ENCODE peak calls at places on chromosomes 3 and 15, in nine cellular contexts. One of them, this sample, is unnamed.

GRCh38 chr3:36893137-36893557 is 51.7 kb downstream of the TRANK1 start:
- DNase-seq in GM06990: no peak
- DNase-seq in nephron progenitor cell: no peak
- DNase-seq in suprapubic skin: no peak
- DNase-seq in endothelial cell: no peak
- DNase-seq in AG10803: peak
- DNase-seq in body of pancreas: no peak
- DNase-seq in uterus: no peak
- DNase-seq in prostate gland: no peak
- DNase-seq in this sample: no peak

GRCh38 chr15:31325432-31325975 is 1.1 kb upstream of the KLF13 start:
- DNase-seq in body of pancreas: peak
- DNase-seq in prostate gland: peak
- DNase-seq in GM06990: peak
- DNase-seq in AG10803: no peak
- DNase-seq in suprapubic skin: no peak
- DNase-seq in nephron progenitor cell: peak
- DNase-seq in uterus: peak
- DNase-seq in endothelial cell: peak
- DNase-seq in this sample: peak

GRCh38 chr3:16723994-16724393 is 118.8 kb upstream of the DAZL start:
- DNase-seq in body of pancreas: no peak
- DNase-seq in AG10803: peak
- DNase-seq in prostate gland: no peak
- DNase-seq in nephron progenitor cell: no peak
- DNase-seq in endothelial cell: peak
- DNase-seq in suprapubic skin: no peak
- DNase-seq in uterus: no peak
- DNase-seq in GM06990: no peak
- DNase-seq in this sample: no peak

GRCh38 chr3:42394579-42395288 is 15.7 kb downstream of the LYZL4 start:
- DNase-seq in endothelial cell: no peak
- DNase-seq in GM06990: no peak
- DNase-seq in prostate gland: no peak
- DNase-seq in AG10803: no peak
- DNase-seq in nephron progenitor cell: no peak
- DNase-seq in suprapubic skin: no peak
- DNase-seq in body of pancreas: no peak
- DNase-seq in uterus: no peak
- DNase-seq in this sample: no peak

GRCh38 chr3:58994746-58995330 is 55.0 kb downstream of the CFAP20DC start:
- DNase-seq in uterus: no peak
- DNase-seq in GM06990: no peak
- DNase-seq in body of pancreas: peak
- DNase-seq in AG10803: peak
- DNase-seq in suprapubic skin: no peak
- DNase-seq in nephron progenitor cell: peak
- DNase-seq in endothelial cell: peak
- DNase-seq in prostate gland: peak
- DNase-seq in this sample: no peak

GRCh38 chr3:190076601-190077444 is 43.9 kb downstream of the P3H2 start:
- DNase-seq in body of pancreas: peak
- DNase-seq in AG10803: peak
- DNase-seq in uterus: peak
- DNase-seq in endothelial cell: no peak
- DNase-seq in GM06990: no peak
- DNase-seq in prostate gland: peak
- DNase-seq in suprapubic skin: no peak
- DNase-seq in nephron progenitor cell: peak
- DNase-seq in this sample: no peak

GRCh38 chr3:64108281-64108680 is 85.0 kb upstream of the PSMD6 start:
- DNase-seq in endothelial cell: no peak
- DNase-seq in prostate gland: no peak
- DNase-seq in GM06990: no peak
- DNase-seq in AG10803: no peak
- DNase-seq in nephron progenitor cell: no peak
- DNase-seq in suprapubic skin: no peak
- DNase-seq in body of pancreas: no peak
- DNase-seq in uterus: no peak
- DNase-seq in this sample: no peak

GRCh38 chr3:123642182-123642956 is 57.5 kb upstream of the HACD2 start:
- DNase-seq in prostate gland: peak
- DNase-seq in uterus: peak
- DNase-seq in endothelial cell: peak
- DNase-seq in AG10803: peak
- DNase-seq in body of pancreas: peak
- DNase-seq in suprapubic skin: no peak
- DNase-seq in GM06990: peak
- DNase-seq in nephron progenitor cell: peak
- DNase-seq in this sample: peak

GRCh38 chr3:46925585-46925934 is 48.0 kb downstream of the PTH1R start:
- DNase-seq in body of pancreas: no peak
- DNase-seq in nephron progenitor cell: no peak
- DNase-seq in prostate gland: no peak
- DNase-seq in suprapubic skin: no peak
- DNase-seq in AG10803: no peak
- DNase-seq in endothelial cell: no peak
- DNase-seq in GM06990: no peak
- DNase-seq in uterus: no peak
- DNase-seq in this sample: no peak

GRCh38 chr15:28919201-28919627 is 33.4 kb downstream of the APBA2 start:
- DNase-seq in GM06990: no peak
- DNase-seq in endothelial cell: no peak
- DNase-seq in AG10803: no peak
- DNase-seq in suprapubic skin: peak
- DNase-seq in prostate gland: no peak
- DNase-seq in body of pancreas: no peak
- DNase-seq in nephron progenitor cell: no peak
- DNase-seq in uterus: no peak
- DNase-seq in this sample: no peak

GRCh38 chr3:183634707-183635106 is 716 bp upstream of the KLHL24 start:
- DNase-seq in body of pancreas: no peak
- DNase-seq in nephron progenitor cell: no peak
- DNase-seq in prostate gland: no peak
- DNase-seq in endothelial cell: no peak
- DNase-seq in suprapubic skin: no peak
- DNase-seq in GM06990: no peak
- DNase-seq in uterus: peak
- DNase-seq in AG10803: no peak
- DNase-seq in this sample: no peak

GRCh38 chr3:129650256-129650872 is 43.9 kb upstream of the PLXND1 start:
- DNase-seq in suprapubic skin: no peak
- DNase-seq in AG10803: peak
- DNase-seq in endothelial cell: peak
- DNase-seq in body of pancreas: peak
- DNase-seq in GM06990: no peak
- DNase-seq in prostate gland: peak
- DNase-seq in nephron progenitor cell: peak
- DNase-seq in uterus: peak
- DNase-seq in this sample: no peak

GRCh38 chr15:26842391-26842790 is 24.5 kb upstream of the GABRA5 start:
- DNase-seq in body of pancreas: no peak
- DNase-seq in GM06990: no peak
- DNase-seq in uterus: no peak
- DNase-seq in prostate gland: no peak
- DNase-seq in nephron progenitor cell: no peak
- DNase-seq in endothelial cell: no peak
- DNase-seq in suprapubic skin: no peak
- DNase-seq in AG10803: no peak
- DNase-seq in this sample: no peak

GRCh38 chr3:171699611-171700010 is 110.7 kb downstream of the PLD1 start:
- DNase-seq in body of pancreas: no peak
- DNase-seq in AG10803: peak
- DNase-seq in prostate gland: no peak
- DNase-seq in GM06990: no peak
- DNase-seq in endothelial cell: no peak
- DNase-seq in nephron progenitor cell: no peak
- DNase-seq in uterus: no peak
- DNase-seq in suprapubic skin: no peak
- DNase-seq in this sample: no peak

GRCh38 chr3:181210275-181210674 is 220.7 kb upstream of the DNAJC19 start:
- DNase-seq in body of pancreas: no peak
- DNase-seq in endothelial cell: no peak
- DNase-seq in prostate gland: no peak
- DNase-seq in suprapubic skin: no peak
- DNase-seq in AG10803: peak
- DNase-seq in GM06990: no peak
- DNase-seq in nephron progenitor cell: no peak
- DNase-seq in uterus: no peak
- DNase-seq in this sample: no peak

GRCh38 chr15:101025896-101026631 is 106.9 kb downstream of the LRRK1 start:
- DNase-seq in endothelial cell: no peak
- DNase-seq in nephron progenitor cell: no peak
- DNase-seq in suprapubic skin: peak
- DNase-seq in uterus: peak
- DNase-seq in prostate gland: no peak
- DNase-seq in GM06990: no peak
- DNase-seq in AG10803: no peak
- DNase-seq in body of pancreas: no peak
- DNase-seq in this sample: peak
- TF ChIP-seq CTCF in endothelial cell: no peak
- TF ChIP-seq CTCF in nephron progenitor cell: no peak
- TF ChIP-seq CTCF in suprapubic skin: no peak
- TF ChIP-seq CTCF in uterus: no peak
- TF ChIP-seq CTCF in prostate gland: no peak
- TF ChIP-seq CTCF in GM06990: no peak
- TF ChIP-seq CTCF in AG10803: no peak
- TF ChIP-seq CTCF in body of pancreas: no peak
- TF ChIP-seq CTCF in this sample: no peak

DNA sequence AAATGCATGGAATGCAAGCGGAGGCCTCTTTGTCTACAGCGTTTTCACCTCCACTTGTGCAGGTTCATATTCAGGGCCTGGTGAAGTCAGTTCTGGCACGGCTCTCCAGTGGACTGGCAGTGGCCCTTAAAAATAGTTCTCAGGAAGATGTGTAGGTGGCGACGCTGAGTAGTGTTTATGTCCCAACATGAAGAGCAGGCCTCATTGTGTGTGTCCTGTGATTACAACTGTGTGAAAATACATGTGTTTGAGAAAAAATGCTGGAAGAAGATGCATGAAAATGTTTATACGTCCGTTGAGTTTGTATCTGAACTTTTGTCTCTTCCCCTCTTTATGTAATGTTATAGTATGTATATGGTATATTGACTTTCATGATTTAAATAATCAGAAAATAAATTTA is 7.2 kb downstream of the LIPC start:
- DNase-seq in suprapubic skin: no peak
- DNase-seq in nephron progenitor cell: peak
- DNase-seq in uterus: no peak
- DNase-seq in endothelial cell: peak
- DNase-seq in body of pancreas: peak
- DNase-seq in prostate gland: no peak
- DNase-seq in AG10803: peak
- DNase-seq in GM06990: no peak
- DNase-seq in this sample: no peak
- TF ChIP-seq CTCF in suprapubic skin: no peak
- TF ChIP-seq CTCF in nephron progenitor cell: no peak
- TF ChIP-seq CTCF in uterus: peak
- TF ChIP-seq CTCF in endothelial cell: no peak
- TF ChIP-seq CTCF in body of pancreas: no peak
- TF ChIP-seq CTCF in prostate gland: no peak
- TF ChIP-seq CTCF in AG10803: peak
- TF ChIP-seq CTCF in GM06990: peak
- TF ChIP-seq CTCF in this sample: no peak

DNA sequence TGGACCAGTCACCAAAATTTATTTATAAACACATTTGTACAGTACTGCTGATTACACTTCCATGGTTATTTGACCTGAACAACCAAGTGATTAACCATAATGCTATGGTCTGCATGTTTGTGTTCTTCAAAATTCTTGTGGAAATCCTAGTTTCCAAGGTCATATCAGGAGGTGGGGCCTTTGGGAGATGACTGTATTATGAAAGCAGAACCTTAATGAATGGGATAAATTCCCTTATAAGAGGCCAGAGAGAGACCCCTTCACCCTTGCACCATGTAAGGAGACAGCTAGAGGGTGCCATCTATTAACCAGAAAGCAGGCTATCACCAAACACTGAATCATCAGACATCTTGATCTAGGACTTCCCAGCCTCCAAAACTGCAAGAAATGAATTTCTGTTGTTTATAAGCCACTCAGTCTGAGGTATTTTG is 1.9 kb downstream of the SCAPER start:
- DNase-seq in endothelial cell: no peak
- DNase-seq in nephron progenitor cell: no peak
- DNase-seq in prostate gland: no peak
- DNase-seq in body of pancreas: no peak
- DNase-seq in suprapubic skin: no peak
- DNase-seq in uterus: no peak
- DNase-seq in AG10803: peak
- DNase-seq in GM06990: no peak
- DNase-seq in this sample: no peak
- TF ChIP-seq CTCF in endothelial cell: no peak
- TF ChIP-seq CTCF in nephron progenitor cell: no peak
- TF ChIP-seq CTCF in prostate gland: peak
- TF ChIP-seq CTCF in body of pancreas: no peak
- TF ChIP-seq CTCF in suprapubic skin: no peak
- TF ChIP-seq CTCF in uterus: no peak
- TF ChIP-seq CTCF in AG10803: peak
- TF ChIP-seq CTCF in GM06990: peak
- TF ChIP-seq CTCF in this sample: no peak

GRCh38 chr3:71928215-71928614 is 143.3 kb upstream of the PROK2 start:
- DNase-seq in uterus: no peak
- DNase-seq in AG10803: no peak
- DNase-seq in suprapubic skin: no peak
- DNase-seq in endothelial cell: no peak
- DNase-seq in GM06990: no peak
- DNase-seq in body of pancreas: no peak
- DNase-seq in prostate gland: no peak
- DNase-seq in nephron progenitor cell: no peak
- DNase-seq in this sample: no peak

GRCh38 chr3:71924721-71925120 is 139.8 kb upstream of the PROK2 start:
- DNase-seq in prostate gland: no peak
- DNase-seq in body of pancreas: no peak
- DNase-seq in GM06990: no peak
- DNase-seq in endothelial cell: no peak
- DNase-seq in nephron progenitor cell: no peak
- DNase-seq in AG10803: no peak
- DNase-seq in uterus: no peak
- DNase-seq in suprapubic skin: no peak
- DNase-seq in this sample: no peak

GRCh38 chr3:71926690-71927089 is 141.7 kb upstream of the PROK2 start:
- DNase-seq in endothelial cell: no peak
- DNase-seq in body of pancreas: no peak
- DNase-seq in nephron progenitor cell: no peak
- DNase-seq in suprapubic skin: no peak
- DNase-seq in AG10803: no peak
- DNase-seq in GM06990: no peak
- DNase-seq in uterus: no peak
- DNase-seq in prostate gland: no peak
- DNase-seq in this sample: no peak

GRCh38 chr3:71927505-71928066 is 142.6 kb upstream of the PROK2 start:
- DNase-seq in body of pancreas: no peak
- DNase-seq in endothelial cell: no peak
- DNase-seq in prostate gland: no peak
- DNase-seq in AG10803: no peak
- DNase-seq in nephron progenitor cell: no peak
- DNase-seq in suprapubic skin: no peak
- DNase-seq in GM06990: no peak
- DNase-seq in uterus: no peak
- DNase-seq in this sample: no peak

DNA sequence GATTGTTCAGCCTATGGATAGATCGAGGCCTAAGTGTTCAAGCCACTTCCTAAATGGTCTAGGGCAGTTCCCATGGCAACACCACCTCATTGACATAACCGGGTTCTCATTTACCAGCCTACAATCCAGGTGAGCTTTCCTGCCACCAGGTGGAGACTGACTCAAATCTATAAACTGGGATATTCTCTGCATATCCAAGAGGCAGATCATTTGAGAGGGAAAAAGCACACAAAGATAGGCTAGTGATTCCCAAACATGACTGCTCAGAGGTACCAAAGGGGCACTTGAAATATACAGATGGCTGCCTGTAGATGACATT is 141.3 kb upstream of the PROK2 start:
- DNase-seq in nephron progenitor cell: no peak
- DNase-seq in body of pancreas: peak
- DNase-seq in endothelial cell: peak
- DNase-seq in GM06990: no peak
- DNase-seq in prostate gland: peak
- DNase-seq in AG10803: peak
- DNase-seq in suprapubic skin: no peak
- DNase-seq in uterus: peak
- DNase-seq in this sample: no peak
- TF ChIP-seq CTCF in nephron progenitor cell: peak
- TF ChIP-seq CTCF in body of pancreas: peak
- TF ChIP-seq CTCF in endothelial cell: peak
- TF ChIP-seq CTCF in GM06990: peak
- TF ChIP-seq CTCF in prostate gland: peak
- TF ChIP-seq CTCF in AG10803: peak
- TF ChIP-seq CTCF in suprapubic skin: peak
- TF ChIP-seq CTCF in uterus: peak
- TF ChIP-seq CTCF in this sample: no peak